ENCODE peak calls at places on chromosome 4, in eight cellular contexts. Q, P, N, K, X, G, S and T are unnamed samples.

GRCh38 chr4:123739806-123740205 is 343.2 kb downstream of the SPRY1 start:
- DNase-seq in Q (no peak), P (no peak), N (no peak), K (peak), X (no peak), G (no peak), S (no peak), T (no peak)

GRCh38 chr4:1035510-1035909 is 24.1 kb downstream of the FGFRL1 start:
- DNase-seq in Q (no peak), P (no peak), N (no peak), K (no peak), X (peak), G (peak), S (no peak), T (no peak)

GRCh38 chr4:5133933-5134594 is 82.8 kb downstream of the STK32B start:
- DNase-seq in Q (no peak), P (no peak), N (no peak), K (no peak), X (no peak), G (no peak), S (no peak), T (no peak)

GRCh38 chr4:48295116-48295515 is 25.5 kb upstream of the TEC start:
- DNase-seq in Q (no peak), P (no peak), N (no peak), K (no peak), X (no peak), G (no peak), S (no peak), T (no peak)

GRCh38 chr4:80336582-80336981 is 1.1 kb downstream of the CFAP299 start:
- DNase-seq in Q (peak), P (peak), N (peak), K (peak), X (no peak), G (no peak), S (no peak), T (no peak)

GRCh38 chr4:120731561-120731960 is 191.0 kb downstream of the PRDM5 start:
- DNase-seq in Q (peak), P (no peak), N (peak), K (no peak), X (no peak), G (no peak), S (no peak), T (no peak)

GRCh38 chr4:119665718-119666117 is 37.1 kb upstream of the PDE5A start:
- DNase-seq in Q (no peak), P (no peak), N (no peak), K (no peak), X (no peak), G (no peak), S (no peak), T (no peak)

GRCh38 chr4:105191621-105192210 is 45.0 kb downstream of the TET2 start:
- DNase-seq in Q (peak), P (peak), N (peak), K (no peak), X (no peak), G (no peak), S (no peak), T (no peak)

GRCh38 chr4:55321707-55322264 is 24.3 kb upstream of the SRD5A3 start:
- DNase-seq in Q (peak), P (peak), N (peak), K (peak), X (peak), G (peak), S (peak), T (peak)

GRCh38 chr4:58590714-58591113 is 1480.5 kb upstream of the IGFBP7 start:
- DNase-seq in Q (no peak), P (no peak), N (peak), K (no peak), X (no peak), G (no peak), S (no peak), T (no peak)

GRCh38 chr4:61211781-61212180 is 11.7 kb downstream of the ADGRL3 start:
- DNase-seq in Q (no peak), P (no peak), N (no peak), K (no peak), X (no peak), G (no peak), S (no peak), T (no peak)

GRCh38 chr4:121669163-121669550 is 27.6 kb downstream of the ANXA5 start:
- DNase-seq in Q (peak), P (peak), N (no peak), K (no peak), X (no peak), G (no peak), S (no peak), T (no peak)

GRCh38 chr4:41580007-41580406 is 42.0 kb downstream of the LIMCH1 start:
- DNase-seq in Q (no peak), P (no peak), N (no peak), K (no peak), X (no peak), G (no peak), S (no peak), T (no peak)

GRCh38 chr4:69649629-69650028 is 3.4 kb downstream of the UGT2A1 start:
- DNase-seq in Q (no peak), P (no peak), N (peak), K (no peak), X (no peak), G (no peak), S (no peak), T (no peak)

GRCh38 chr4:184310171-184310567 is 92.5 kb upstream of the ENPP6 start:
- DNase-seq in Q (no peak), P (no peak), N (peak), K (no peak), X (no peak), G (no peak), S (no peak), T (no peak)

GRCh38 chr4:37816006-37816405 is 10.5 kb upstream of the PGM2 start:
- DNase-seq in Q (no peak), P (no peak), N (no peak), K (no peak), X (no peak), G (no peak), S (no peak), T (no peak)

GRCh38 chr4:57147335-57148060 is 37.3 kb upstream of the IGFBP7 start:
- DNase-seq in Q (peak), P (peak), N (peak), K (no peak), X (no peak), G (no peak), S (no peak), T (no peak)

GRCh38 chr4:159682996-159683395 is 580.1 kb downstream of the RAPGEF2 start:
- DNase-seq in Q (no peak), P (no peak), N (peak), K (no peak), X (no peak), G (no peak), S (no peak), T (no peak)

GRCh38 chr4:8504279-8505007 is 63.9 kb downstream of the TRMT44 start:
- DNase-seq in Q (no peak), P (no peak), N (no peak), K (peak), X (no peak), G (no peak), S (no peak), T (no peak)

GRCh38 chr4:124907881-124908280 is 195.3 kb upstream of the ANKRD50 start:
- DNase-seq in Q (peak), P (peak), N (no peak), K (no peak), X (no peak), G (no peak), S (no peak), T (no peak)

GRCh38 chr4:113979157-113979972 is at the start of gene ARSJ:
- DNase-seq in Q (peak), P (peak), N (peak), K (no peak), X (no peak), G (peak), S (peak), T (peak)
- TF ChIP-seq CTCF in Q (peak), P (peak), N (no peak), K (no peak), X (peak), G (peak), S (no peak), T (no peak)

DNA sequence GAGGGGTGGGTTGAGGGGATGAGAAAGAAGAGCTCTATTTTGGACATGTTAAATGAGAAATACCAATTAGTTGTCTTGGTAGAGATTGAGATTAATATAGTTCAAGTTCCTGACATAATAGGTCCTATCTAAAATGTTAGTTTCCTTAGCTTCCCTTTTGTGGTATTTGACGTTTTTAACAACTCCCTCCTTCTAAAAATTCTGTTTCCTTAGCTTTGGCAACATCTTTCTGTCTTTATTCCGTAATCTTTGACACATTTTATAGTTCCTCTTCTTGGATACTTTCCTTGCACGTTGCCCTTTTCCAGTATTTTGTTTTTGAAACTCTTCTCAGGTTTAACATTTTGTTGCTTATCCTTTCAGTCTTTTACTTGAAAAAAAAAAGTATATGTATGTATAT is 36.9 kb downstream of the LAMTOR3 start:
- DNase-seq in Q (no peak), P (no peak), N (no peak), K (no peak), X (no peak), G (no peak), S (no peak), T (no peak)
- TF ChIP-seq CTCF in Q (no peak), P (no peak), N (no peak), K (no peak), X (no peak), G (no peak), S (no peak), T (no peak)

GRCh38 chr4:44671636-44672035 is 6.6 kb upstream of the GUF1 start:
- DNase-seq in Q (no peak), P (no peak), N (no peak), K (no peak), X (no peak), G (no peak), S (no peak), T (no peak)

GRCh38 chr4:44678094-44679023 is at the start of gene GUF1:
- DNase-seq in Q (peak), P (peak), N (peak), K (peak), X (peak), G (peak), S (peak), T (peak)

GRCh38 chr4:44670466-44671199 is 7.6 kb upstream of the GUF1 start:
- DNase-seq in Q (no peak), P (no peak), N (no peak), K (no peak), X (no peak), G (no peak), S (no peak), T (no peak)

GRCh38 chr4:44679060-44679459 is 840 bp downstream of the GUF1 start:
- DNase-seq in Q (no peak), P (peak), N (no peak), K (no peak), X (no peak), G (no peak), S (no peak), T (no peak)

GRCh38 chr4:44674471-44674870 is 3.7 kb upstream of the GUF1 start:
- DNase-seq in Q (no peak), P (no peak), N (no peak), K (no peak), X (no peak), G (no peak), S (no peak), T (no peak)
- TF ChIP-seq CTCF in Q (peak), P (no peak), N (no peak), K (no peak), X (no peak), G (no peak), S (peak), T (no peak)

GRCh38 chr4:24810016-24810415 is 14.6 kb downstream of the SOD3 start:
- DNase-seq in Q (peak), P (peak), N (peak), K (no peak), X (no peak), G (no peak), S (no peak), T (no peak)

GRCh38 chr4:24808261-24808660 is 12.9 kb downstream of the SOD3 start:
- DNase-seq in Q (no peak), P (no peak), N (no peak), K (no peak), X (no peak), G (no peak), S (no peak), T (no peak)

GRCh38 chr4:24807611-24808010 is 12.2 kb downstream of the SOD3 start:
- DNase-seq in Q (no peak), P (no peak), N (no peak), K (no peak), X (no peak), G (no peak), S (no peak), T (no peak)

GRCh38 chr4:24808955-24809354 is 13.6 kb downstream of the SOD3 start:
- DNase-seq in Q (no peak), P (no peak), N (no peak), K (no peak), X (no peak), G (no peak), S (no peak), T (no peak)

GRCh38 chr4:24809376-24809775 is 14.0 kb downstream of the SOD3 start:
- DNase-seq in Q (no peak), P (no peak), N (peak), K (no peak), X (no peak), G (no peak), S (no peak), T (no peak)
- TF ChIP-seq CTCF in Q (peak), P (no peak), N (no peak), K (no peak), X (no peak), G (no peak), S (no peak), T (peak)

DNA sequence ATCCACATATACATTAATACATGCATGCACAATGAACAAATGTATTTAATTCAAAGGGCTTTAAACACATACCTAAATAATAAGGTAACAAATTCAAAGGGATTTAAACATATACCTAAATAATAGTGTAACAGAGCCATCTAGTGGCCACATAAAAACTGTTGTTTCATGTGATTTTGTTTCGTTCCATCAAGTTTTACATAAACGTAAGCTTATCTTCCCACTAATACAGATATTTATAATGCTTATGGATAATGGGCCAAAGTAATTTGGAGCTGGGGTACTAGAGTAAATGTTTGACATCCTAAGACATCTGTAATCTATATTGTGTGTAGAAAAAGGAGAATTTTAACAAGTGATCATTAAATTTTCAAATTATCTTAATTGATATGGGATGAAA is 82.3 kb downstream of the PRSS12 start:
- DNase-seq in Q (peak), P (peak), N (peak), K (peak), X (no peak), G (no peak), S (no peak), T (no peak)
- TF ChIP-seq CTCF in Q (peak), P (peak), N (peak), K (peak), X (peak), G (peak), S (peak), T (peak)